ENCODE peak calls at places on chromosomes 16 and 17, in six cellular contexts. One of them, this sample, is unnamed.
A peak's percentile ranks its signal among the peaks of the same experiment; 100 is the strongest.

GRCh38 chr16:10791048-10791447 is 27.5 kb downstream of the TVP23A start:
- DNase-seq in tibial artery: no peak
- DNase-seq in breast epithelium: no peak
- DNase-seq in lung: no peak
- DNase-seq in cardiac muscle cell: no peak
- DNase-seq in BJ: no peak
- DNase-seq in this sample: no peak

GRCh38 chr16:11073407-11073806 is 129.0 kb downstream of the CLEC16A start:
- DNase-seq in tibial artery: no peak
- DNase-seq in breast epithelium: no peak
- DNase-seq in lung: no peak
- DNase-seq in cardiac muscle cell: no peak
- DNase-seq in BJ: no peak
- DNase-seq in this sample: no peak

GRCh38 chr16:85515830-85516397 is 97.2 kb upstream of the GSE1 start:
- DNase-seq in tibial artery: no peak
- DNase-seq in breast epithelium: no peak
- DNase-seq in lung: peak; percentile 71
- DNase-seq in cardiac muscle cell: peak; percentile 83
- DNase-seq in BJ: no peak
- DNase-seq in this sample: no peak

GRCh38 chr16:74451951-74452758 is 30.9 kb upstream of the CLEC18B start:
- DNase-seq in tibial artery: no peak
- DNase-seq in breast epithelium: no peak
- DNase-seq in lung: no peak
- DNase-seq in cardiac muscle cell: no peak
- DNase-seq in BJ: no peak
- DNase-seq in this sample: no peak

GRCh38 chr17:59093702-59094231 is 12.9 kb downstream of the TRIM37 start:
- DNase-seq in tibial artery: peak; percentile 46
- DNase-seq in breast epithelium: no peak
- DNase-seq in lung: peak; percentile 68
- DNase-seq in cardiac muscle cell: no peak
- DNase-seq in BJ: peak; percentile 96
- DNase-seq in this sample: no peak

GRCh38 chr17:60526726-60527125 is 684 bp upstream of the APPBP2 start:
- DNase-seq in tibial artery: no peak
- DNase-seq in breast epithelium: no peak
- DNase-seq in lung: no peak
- DNase-seq in cardiac muscle cell: no peak
- DNase-seq in BJ: no peak
- DNase-seq in this sample: no peak

GRCh38 chr17:77834170-77835115 is 124.1 kb upstream of the TNRC6C start:
- DNase-seq in tibial artery: peak; percentile 83
- DNase-seq in breast epithelium: no peak
- DNase-seq in lung: peak; percentile 52
- DNase-seq in cardiac muscle cell: peak; percentile 63
- DNase-seq in BJ: peak; percentile 16
- DNase-seq in this sample: peak; percentile 47

GRCh38 chr16:38941-39892 is 14.2 kb downstream of the POLR3K start:
- DNase-seq in tibial artery: no peak
- DNase-seq in breast epithelium: peak; percentile 59
- DNase-seq in lung: peak; percentile 45
- DNase-seq in cardiac muscle cell: no peak
- DNase-seq in BJ: no peak
- DNase-seq in this sample: no peak

GRCh38 chr17:46064460-46064859 is 65.4 kb downstream of the STH start:
- DNase-seq in tibial artery: no peak
- DNase-seq in breast epithelium: no peak
- DNase-seq in lung: no peak
- DNase-seq in cardiac muscle cell: no peak
- DNase-seq in BJ: no peak
- DNase-seq in this sample: no peak

GRCh38 chr17:40075216-40076100 is 12.7 kb downstream of the THRA start:
- DNase-seq in tibial artery: peak; percentile 91
- DNase-seq in breast epithelium: peak; percentile 89
- DNase-seq in lung: peak; percentile 77
- DNase-seq in cardiac muscle cell: peak; percentile 78
- DNase-seq in BJ: no peak
- DNase-seq in this sample: peak; percentile 81

GRCh38 chr16:85148959-85149358 is 36.7 kb upstream of the CIBAR2 start:
- DNase-seq in tibial artery: no peak
- DNase-seq in breast epithelium: no peak
- DNase-seq in lung: no peak
- DNase-seq in cardiac muscle cell: no peak
- DNase-seq in BJ: no peak
- DNase-seq in this sample: no peak

GRCh38 chr16:8168016-8168415 is 422.3 kb downstream of the TMEM114 start:
- DNase-seq in tibial artery: no peak
- DNase-seq in breast epithelium: no peak
- DNase-seq in lung: no peak
- DNase-seq in cardiac muscle cell: no peak
- DNase-seq in BJ: no peak
- DNase-seq in this sample: no peak

GRCh38 chr17:62995377-62995885 is 29.4 kb downstream of the TANC2 start:
- DNase-seq in tibial artery: no peak
- DNase-seq in breast epithelium: no peak
- DNase-seq in lung: no peak
- DNase-seq in cardiac muscle cell: peak; percentile 40
- DNase-seq in BJ: no peak
- DNase-seq in this sample: no peak

GRCh38 chr17:2380225-2380922 is 20.5 kb downstream of the MNT start:
- DNase-seq in tibial artery: no peak
- DNase-seq in breast epithelium: no peak
- DNase-seq in lung: no peak
- DNase-seq in cardiac muscle cell: no peak
- DNase-seq in BJ: no peak
- DNase-seq in this sample: no peak

GRCh38 chr17:45270828-45271418 is 9.0 kb upstream of the SPATA32 start:
- DNase-seq in tibial artery: no peak
- DNase-seq in breast epithelium: no peak
- DNase-seq in lung: no peak
- DNase-seq in cardiac muscle cell: peak; percentile 43
- DNase-seq in BJ: no peak
- DNase-seq in this sample: no peak

GRCh38 chr16:46982335-46982734 is 8.9 kb upstream of the DNAJA2 start:
- DNase-seq in tibial artery: no peak
- DNase-seq in breast epithelium: no peak
- DNase-seq in lung: no peak
- DNase-seq in cardiac muscle cell: no peak
- DNase-seq in BJ: no peak
- DNase-seq in this sample: no peak

GRCh38 chr16:22670551-22670970 is 143.4 kb upstream of the HS3ST2 start:
- DNase-seq in tibial artery: no peak
- DNase-seq in breast epithelium: no peak
- DNase-seq in lung: no peak
- DNase-seq in cardiac muscle cell: peak; percentile 55
- DNase-seq in BJ: no peak
- DNase-seq in this sample: peak; percentile 35

GRCh38 chr16:10093564-10093963 is 88.7 kb downstream of the GRIN2A start:
- DNase-seq in tibial artery: no peak
- DNase-seq in breast epithelium: no peak
- DNase-seq in lung: no peak
- DNase-seq in cardiac muscle cell: no peak
- DNase-seq in BJ: no peak
- DNase-seq in this sample: no peak

GRCh38 chr17:1769826-1770477 is 8.1 kb downstream of the SERPINF1 start:
- DNase-seq in tibial artery: no peak
- DNase-seq in breast epithelium: peak; percentile 69
- DNase-seq in lung: no peak
- DNase-seq in cardiac muscle cell: no peak
- DNase-seq in BJ: no peak
- DNase-seq in this sample: no peak

GRCh38 chr16:19179890-19180490 is 11.9 kb downstream of the SYT17 start:
- DNase-seq in tibial artery: peak; percentile 44
- DNase-seq in breast epithelium: no peak
- DNase-seq in lung: peak; percentile 66
- DNase-seq in cardiac muscle cell: peak; percentile 54
- DNase-seq in BJ: no peak
- DNase-seq in this sample: no peak

GRCh38 chr17:16258916-16259315 is 41.9 kb downstream of the PIGL start:
- DNase-seq in tibial artery: no peak
- DNase-seq in breast epithelium: no peak
- DNase-seq in lung: no peak
- DNase-seq in cardiac muscle cell: no peak
- DNase-seq in BJ: no peak
- DNase-seq in this sample: no peak

GRCh38 chr17:82228842-82229685 is at the start of gene SLC16A3:
- DNase-seq in tibial artery: no peak
- DNase-seq in breast epithelium: no peak
- DNase-seq in lung: no peak
- DNase-seq in cardiac muscle cell: peak; percentile 88
- DNase-seq in BJ: no peak
- DNase-seq in this sample: no peak

GRCh38 chr16:78210305-78210704 is 110.9 kb downstream of the WWOX start:
- DNase-seq in tibial artery: no peak
- DNase-seq in breast epithelium: no peak
- DNase-seq in lung: no peak
- DNase-seq in cardiac muscle cell: no peak
- DNase-seq in BJ: no peak
- DNase-seq in this sample: no peak

GRCh38 chr16:86621966-86622365 is 43.6 kb downstream of the FOXL1 start:
- DNase-seq in tibial artery: no peak
- DNase-seq in breast epithelium: no peak
- DNase-seq in lung: no peak
- DNase-seq in cardiac muscle cell: no peak
- DNase-seq in BJ: no peak
- DNase-seq in this sample: no peak

GRCh38 chr16:86620184-86620583 is 41.8 kb downstream of the FOXL1 start:
- DNase-seq in tibial artery: no peak
- DNase-seq in breast epithelium: no peak
- DNase-seq in lung: no peak
- DNase-seq in cardiac muscle cell: no peak
- DNase-seq in BJ: no peak
- DNase-seq in this sample: no peak

GRCh38 chr16:86616906-86617305 is 38.6 kb downstream of the FOXL1 start:
- DNase-seq in tibial artery: no peak
- DNase-seq in breast epithelium: no peak
- DNase-seq in lung: no peak
- DNase-seq in cardiac muscle cell: no peak
- DNase-seq in BJ: no peak
- DNase-seq in this sample: no peak

GRCh38 chr16:86619263-86619935 is 41.0 kb downstream of the FOXL1 start:
- DNase-seq in tibial artery: peak; percentile 54
- DNase-seq in breast epithelium: no peak
- DNase-seq in lung: no peak
- DNase-seq in cardiac muscle cell: no peak
- DNase-seq in BJ: no peak
- DNase-seq in this sample: no peak

GRCh38 chr16:86618431-86619262 is 40.3 kb downstream of the FOXL1 start:
- DNase-seq in tibial artery: no peak
- DNase-seq in breast epithelium: no peak
- DNase-seq in lung: no peak
- DNase-seq in cardiac muscle cell: no peak
- DNase-seq in BJ: no peak
- DNase-seq in this sample: no peak
- H3K27me3 ChIP-seq in tibial artery: no peaks in the 10 kb centered on the region
- H3K27me3 ChIP-seq in breast epithelium: peaks cover 11% of the 10 kb centered on the region
- H3K27me3 ChIP-seq in lung: no peaks in the 10 kb centered on the region
- H3K27me3 ChIP-seq in cardiac muscle cell: no peaks in the 10 kb centered on the region
- H3K27me3 ChIP-seq in BJ: no peaks in the 10 kb centered on the region
- H3K27me3 ChIP-seq in this sample: peaks cover 17% of the 10 kb centered on the region

GRCh38 chr16:4539716-4540284 is 1.2 kb upstream of the CDIP1 start:
- DNase-seq in tibial artery: no peak
- DNase-seq in breast epithelium: no peak
- DNase-seq in lung: no peak
- DNase-seq in cardiac muscle cell: no peak
- DNase-seq in BJ: no peak
- DNase-seq in this sample: no peak
- TF ChIP-seq CTCF in tibial artery: no peak
- TF ChIP-seq CTCF in breast epithelium: no peak
- TF ChIP-seq CTCF in lung: no peak
- TF ChIP-seq CTCF in cardiac muscle cell: no peak
- TF ChIP-seq CTCF in BJ: no peak
- TF ChIP-seq CTCF in this sample: no peak

GRCh38 chr17:17712268-17712924 is 31.1 kb downstream of the RAI1 start:
- DNase-seq in tibial artery: no peak
- DNase-seq in breast epithelium: no peak
- DNase-seq in lung: no peak
- DNase-seq in cardiac muscle cell: no peak
- DNase-seq in BJ: peak; percentile 76
- DNase-seq in this sample: no peak

GRCh38 chr17:17716837-17717523 is 35.7 kb downstream of the RAI1 start:
- DNase-seq in tibial artery: no peak
- DNase-seq in breast epithelium: no peak
- DNase-seq in lung: no peak
- DNase-seq in cardiac muscle cell: no peak
- DNase-seq in BJ: no peak
- DNase-seq in this sample: no peak

GRCh38 chr17:17714879-17715278 is 33.6 kb downstream of the RAI1 start:
- DNase-seq in tibial artery: no peak
- DNase-seq in breast epithelium: no peak
- DNase-seq in lung: no peak
- DNase-seq in cardiac muscle cell: no peak
- DNase-seq in BJ: no peak
- DNase-seq in this sample: no peak

GRCh38 chr17:17713839-17714238 is 32.6 kb downstream of the RAI1 start:
- DNase-seq in tibial artery: no peak
- DNase-seq in breast epithelium: no peak
- DNase-seq in lung: peak; percentile 49
- DNase-seq in cardiac muscle cell: no peak
- DNase-seq in BJ: no peak
- DNase-seq in this sample: no peak

GRCh38 chr17:17714261-17714866 is 33.1 kb downstream of the RAI1 start:
- DNase-seq in tibial artery: no peak
- DNase-seq in breast epithelium: no peak
- DNase-seq in lung: no peak
- DNase-seq in cardiac muscle cell: no peak
- DNase-seq in BJ: no peak
- DNase-seq in this sample: no peak
- H3K27me3 ChIP-seq in tibial artery: no peaks in the 10 kb centered on the region
- H3K27me3 ChIP-seq in breast epithelium: no peaks in the 10 kb centered on the region
- H3K27me3 ChIP-seq in lung: no peaks in the 10 kb centered on the region
- H3K27me3 ChIP-seq in cardiac muscle cell: peaks cover 3% of the 10 kb centered on the region
- H3K27me3 ChIP-seq in BJ: no peaks in the 10 kb centered on the region
- H3K27me3 ChIP-seq in this sample: no peaks in the 10 kb centered on the region

GRCh38 chr17:7822126-7822525 is 11.9 kb upstream of the KDM6B start:
- DNase-seq in tibial artery: no peak
- DNase-seq in breast epithelium: no peak
- DNase-seq in lung: no peak
- DNase-seq in cardiac muscle cell: no peak
- DNase-seq in BJ: no peak
- DNase-seq in this sample: no peak

GRCh38 chr17:7823581-7824001 is 10.4 kb upstream of the KDM6B start:
- DNase-seq in tibial artery: no peak
- DNase-seq in breast epithelium: no peak
- DNase-seq in lung: no peak
- DNase-seq in cardiac muscle cell: no peak
- DNase-seq in BJ: no peak
- DNase-seq in this sample: no peak

GRCh38 chr17:7824021-7824924 is 9.7 kb upstream of the KDM6B start:
- DNase-seq in tibial artery: no peak
- DNase-seq in breast epithelium: no peak
- DNase-seq in lung: no peak
- DNase-seq in cardiac muscle cell: no peak
- DNase-seq in BJ: no peak
- DNase-seq in this sample: peak; percentile 42

GRCh38 chr17:7820231-7820630 is 13.8 kb upstream of the KDM6B start:
- DNase-seq in tibial artery: no peak
- DNase-seq in breast epithelium: no peak
- DNase-seq in lung: no peak
- DNase-seq in cardiac muscle cell: no peak
- DNase-seq in BJ: no peak
- DNase-seq in this sample: no peak

GRCh38 chr17:7825206-7825980 is 8.6 kb upstream of the KDM6B start:
- DNase-seq in tibial artery: no peak
- DNase-seq in breast epithelium: no peak
- DNase-seq in lung: no peak
- DNase-seq in cardiac muscle cell: no peak
- DNase-seq in BJ: no peak
- DNase-seq in this sample: peak; percentile 54
- TF ChIP-seq CTCF in tibial artery: no peak
- TF ChIP-seq CTCF in breast epithelium: no peak
- TF ChIP-seq CTCF in lung: no peak
- TF ChIP-seq CTCF in cardiac muscle cell: no peak
- TF ChIP-seq CTCF in BJ: no peak
- TF ChIP-seq CTCF in this sample: peak; percentile 40